ENCODE peak calls at places on chromosome 2, in eight cellular contexts. J, W, N, K, Z, G, C and V are unnamed samples.

GRCh38 chr2:128305555-128306080 is 13.1 kb downstream of the HS6ST1 start:
- DNase-seq in J (no peak), W (no peak), N (no peak), K (peak), Z (peak), G (peak), C (no peak), V (peak)

GRCh38 chr2:16094851-16095250 is 154.5 kb downstream of the MYCN start:
- DNase-seq in J (no peak), W (no peak), N (no peak), K (no peak), Z (no peak), G (no peak), C (no peak), V (no peak)

GRCh38 chr2:238339814-238340213 is 19.5 kb downstream of the TRAF3IP1 start:
- DNase-seq in J (no peak), W (no peak), N (no peak), K (no peak), Z (no peak), G (no peak), C (no peak), V (no peak)

GRCh38 chr2:201201371-201201770 is 18.4 kb downstream of the CASP10 start:
- DNase-seq in J (no peak), W (no peak), N (no peak), K (no peak), Z (no peak), G (no peak), C (no peak), V (no peak)

GRCh38 chr2:169895294-169895985 is 68.2 kb downstream of the UBR3 start:
- DNase-seq in J (no peak), W (no peak), N (peak), K (peak), Z (no peak), G (no peak), C (peak), V (peak)

GRCh38 chr2:86000131-86000937 is 105.4 kb downstream of the POLR1A start:
- DNase-seq in J (no peak), W (no peak), N (no peak), K (no peak), Z (no peak), G (no peak), C (peak), V (no peak)

GRCh38 chr2:71238089-71238488 is 11.2 kb upstream of the PAIP2B start:
- DNase-seq in J (no peak), W (no peak), N (no peak), K (no peak), Z (no peak), G (no peak), C (no peak), V (no peak)

GRCh38 chr2:121134728-121135127 is 150.3 kb downstream of the TFCP2L1 start:
- DNase-seq in J (no peak), W (no peak), N (no peak), K (no peak), Z (no peak), G (no peak), C (no peak), V (no peak)

GRCh38 chr2:169452080-169452479 is 27.2 kb upstream of the BBS5 start:
- DNase-seq in J (no peak), W (no peak), N (no peak), K (peak), Z (no peak), G (no peak), C (peak), V (peak)

GRCh38 chr2:35033748-35034147 is 1321.8 kb upstream of the CRIM1 start:
- DNase-seq in J (no peak), W (no peak), N (no peak), K (no peak), Z (no peak), G (no peak), C (no peak), V (no peak)

GRCh38 chr2:32427672-32428622 is 71.1 kb downstream of the BIRC6 start:
- DNase-seq in J (no peak), W (no peak), N (no peak), K (peak), Z (no peak), G (no peak), C (no peak), V (no peak)

GRCh38 chr2:134736167-134736885 is 17.5 kb upstream of the TMEM163 start:
- DNase-seq in J (no peak), W (no peak), N (no peak), K (peak), Z (no peak), G (no peak), C (peak), V (peak)

GRCh38 chr2:144198116-144198515 is 321.8 kb downstream of the ZEB2 start:
- DNase-seq in J (no peak), W (no peak), N (no peak), K (peak), Z (no peak), G (no peak), C (peak), V (peak)

GRCh38 chr2:44543773-44544725 is 182.3 kb downstream of the CAMKMT start:
- DNase-seq in J (no peak), W (no peak), N (no peak), K (no peak), Z (no peak), G (no peak), C (no peak), V (no peak)

GRCh38 chr2:24643051-24643450 is 150.1 kb downstream of the PTRHD1 start:
- DNase-seq in J (no peak), W (no peak), N (no peak), K (no peak), Z (no peak), G (no peak), C (peak), V (peak)

GRCh38 chr2:218810251-218810650 is 21.4 kb downstream of the PRKAG3 start:
- DNase-seq in J (no peak), W (no peak), N (no peak), K (no peak), Z (no peak), G (no peak), C (no peak), V (peak)

GRCh38 chr2:108594982-108595464 is 60.8 kb downstream of the LIMS1 start:
- DNase-seq in J (no peak), W (no peak), N (peak), K (peak), Z (no peak), G (no peak), C (peak), V (peak)

GRCh38 chr2:66960161-66960560 is 437.0 kb upstream of the ETAA1 start:
- DNase-seq in J (no peak), W (no peak), N (no peak), K (no peak), Z (no peak), G (peak), C (no peak), V (no peak)

GRCh38 chr2:95238131-95238530 is 30.8 kb downstream of the ZNF892 start:
- DNase-seq in J (no peak), W (no peak), N (no peak), K (no peak), Z (no peak), G (no peak), C (no peak), V (no peak)

GRCh38 chr2:183477296-183477695 is 353.1 kb downstream of the NUP35 start:
- DNase-seq in J (no peak), W (no peak), N (no peak), K (no peak), Z (no peak), G (no peak), C (no peak), V (no peak)

GRCh38 chr2:136185991-136186771 is 68.2 kb upstream of the CXCR4 start:
- DNase-seq in J (no peak), W (no peak), N (no peak), K (peak), Z (no peak), G (no peak), C (no peak), V (no peak)

GRCh38 chr2:186518945-186519344 is 32.9 kb downstream of the ZC3H15 start:
- DNase-seq in J (no peak), W (no peak), N (no peak), K (no peak), Z (no peak), G (no peak), C (no peak), V (peak)

GRCh38 chr2:202376460-202377307 is 557 bp downstream of the BMPR2 start:
- DNase-seq in J (peak), W (peak), N (no peak), K (peak), Z (peak), G (peak), C (peak), V (peak)

GRCh38 chr2:106867231-106867943 is 18.6 kb downstream of the ST6GAL2 start:
- DNase-seq in J (no peak), W (no peak), N (no peak), K (no peak), Z (no peak), G (no peak), C (no peak), V (no peak)

GRCh38 chr2:24456610-24457556 is 34.2 kb upstream of the NCOA1 start:
- DNase-seq in J (peak), W (no peak), N (no peak), K (peak), Z (no peak), G (peak), C (peak), V (peak)

DNA sequence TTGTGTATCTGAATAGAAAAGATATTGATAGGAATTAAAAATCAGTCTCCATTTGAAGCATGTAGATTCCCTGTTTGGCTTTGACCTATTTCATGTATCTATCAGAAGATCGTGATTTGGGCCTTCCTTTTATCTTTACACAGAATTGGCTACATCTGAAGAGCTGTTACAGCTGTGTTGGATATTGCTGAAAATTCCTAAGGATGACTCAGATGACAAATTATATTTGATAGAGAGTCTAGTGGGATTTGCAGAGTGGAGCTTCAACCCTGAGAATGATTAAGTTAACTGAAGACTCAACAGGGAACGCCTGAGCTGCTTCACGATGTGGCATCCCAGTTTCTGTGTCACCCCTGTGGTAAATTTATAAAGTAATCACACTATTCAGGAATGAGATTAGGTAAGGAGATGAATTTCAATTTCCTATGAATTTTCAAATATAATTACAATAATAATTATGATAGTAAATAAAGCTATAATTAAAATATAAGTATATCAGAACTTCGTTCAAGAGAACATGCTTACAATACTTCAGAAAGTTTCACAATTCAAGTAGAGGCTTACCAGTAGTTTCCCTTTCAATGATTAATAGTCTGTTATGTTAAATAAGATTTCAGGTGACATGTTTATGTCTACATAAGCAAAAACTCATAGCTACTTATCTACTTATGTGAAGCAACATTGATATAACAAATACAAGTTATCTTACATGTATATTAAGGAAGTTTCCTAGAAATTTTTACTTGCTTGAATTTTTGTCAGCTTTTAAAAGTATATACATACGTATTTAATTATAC is 4.7 kb upstream of the COL3A1 start:
- DNase-seq in J (no peak), W (no peak), N (no peak), K (peak), Z (no peak), G (no peak), C (peak), V (peak)
- H3K4me3 ChIP-seq in J (no peak), W (no peak), N (no peak), K (no peak), Z (no peak), G (no peak), C (no peak), V (no peak)

DNA sequence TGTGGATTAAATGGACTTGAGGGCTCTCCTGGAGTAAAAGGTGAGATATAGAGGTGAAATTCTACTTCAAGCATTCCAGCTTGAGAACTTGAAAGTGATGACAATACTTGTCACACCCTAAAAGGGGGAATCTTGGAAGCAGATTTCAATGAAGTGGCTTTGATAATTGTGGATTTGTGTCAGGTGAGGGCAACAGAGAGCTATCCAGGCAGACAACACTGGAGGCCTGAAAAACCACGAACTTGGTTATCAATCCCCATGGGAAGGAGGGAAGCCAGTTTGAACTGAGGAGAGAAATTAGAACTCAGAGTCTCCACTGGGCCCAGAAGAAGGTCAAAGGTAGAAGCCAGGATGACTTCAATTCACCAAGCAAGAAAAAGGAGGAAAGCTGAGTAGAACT is 263.9 kb downstream of the FIGN start:
- DNase-seq in J (no peak), W (no peak), N (no peak), K (peak), Z (no peak), G (no peak), C (peak), V (peak)
- TF ChIP-seq CTCF in J (no peak), W (peak), N (peak), K (peak), Z (no peak), G (peak), C (peak), V (peak)

DNA sequence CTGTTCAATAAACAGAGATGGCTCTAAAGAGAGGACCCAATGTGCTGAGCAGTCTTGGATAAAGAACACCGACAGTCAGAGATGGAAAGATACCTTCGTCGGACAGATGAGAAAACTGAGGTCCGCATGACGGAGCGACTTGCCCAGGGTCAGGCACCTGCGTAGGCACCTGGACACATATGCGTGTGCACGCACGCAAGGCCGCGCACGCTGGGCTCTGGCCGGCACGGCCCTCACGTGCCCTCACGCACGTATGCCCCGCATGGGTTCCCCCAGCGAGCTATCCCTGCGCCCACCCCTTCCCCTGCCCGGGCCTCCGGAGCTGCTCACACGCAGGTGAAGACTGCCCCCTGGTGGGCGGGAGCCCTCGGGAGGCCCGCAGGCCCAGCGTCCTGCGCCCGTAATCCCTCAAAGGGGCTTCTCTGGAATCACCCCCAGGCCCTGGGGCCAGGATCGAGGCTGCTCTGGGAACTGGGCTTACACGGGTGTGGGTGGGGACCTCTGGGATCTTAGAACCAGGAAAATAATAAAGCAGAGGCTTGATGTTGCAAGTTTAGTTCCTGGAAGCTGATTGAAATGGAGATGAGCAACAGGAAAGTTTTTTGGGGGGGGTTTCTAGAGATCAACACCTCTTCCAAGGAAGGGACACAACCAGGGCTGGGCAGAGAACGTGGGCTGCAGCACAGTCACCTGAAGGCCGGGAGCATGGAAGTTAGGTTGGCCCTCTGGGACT is 246.3 kb downstream of the TNS1 start:
- DNase-seq in J (peak), W (peak), N (no peak), K (peak), Z (peak), G (peak), C (peak), V (peak)
- H3K4me3 ChIP-seq in J (no peak), W (no peak), N (no peak), K (no peak), Z (no peak), G (no peak), C (no peak), V (no peak)

DNA sequence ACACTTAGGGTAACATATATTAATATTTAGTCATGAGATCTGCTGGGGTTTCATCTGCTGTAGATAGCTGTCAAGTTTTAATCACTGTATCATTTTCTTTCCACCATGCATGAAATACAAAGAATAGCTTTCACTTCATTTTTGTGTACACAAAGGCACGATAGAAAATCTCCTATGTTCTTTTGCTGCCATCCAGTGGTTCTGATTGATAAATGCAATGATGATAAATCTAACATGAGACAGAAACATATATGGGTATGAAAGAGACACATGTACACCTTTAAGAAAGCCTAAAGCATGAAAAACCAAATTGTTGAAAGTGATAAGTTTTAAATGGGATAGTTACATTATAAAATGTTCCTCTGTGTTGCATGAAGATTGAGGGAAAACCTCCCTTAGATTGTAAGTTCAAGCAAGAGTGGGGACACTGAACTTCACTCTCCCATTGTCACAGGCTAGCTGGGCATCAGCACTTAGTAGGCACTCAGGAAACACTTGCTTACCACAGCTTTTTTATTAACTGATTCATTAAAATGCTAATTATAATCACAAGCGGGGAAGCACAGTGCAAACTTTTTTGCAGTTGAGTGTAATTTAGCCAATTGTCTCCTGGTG is 31.2 kb downstream of the C1D start:
- DNase-seq in J (no peak), W (no peak), N (no peak), K (peak), Z (no peak), G (no peak), C (peak), V (peak)
- TF ChIP-seq CTCF in J (peak), W (peak), N (peak), K (peak), Z (peak), G (peak), C (peak), V (peak)

DNA sequence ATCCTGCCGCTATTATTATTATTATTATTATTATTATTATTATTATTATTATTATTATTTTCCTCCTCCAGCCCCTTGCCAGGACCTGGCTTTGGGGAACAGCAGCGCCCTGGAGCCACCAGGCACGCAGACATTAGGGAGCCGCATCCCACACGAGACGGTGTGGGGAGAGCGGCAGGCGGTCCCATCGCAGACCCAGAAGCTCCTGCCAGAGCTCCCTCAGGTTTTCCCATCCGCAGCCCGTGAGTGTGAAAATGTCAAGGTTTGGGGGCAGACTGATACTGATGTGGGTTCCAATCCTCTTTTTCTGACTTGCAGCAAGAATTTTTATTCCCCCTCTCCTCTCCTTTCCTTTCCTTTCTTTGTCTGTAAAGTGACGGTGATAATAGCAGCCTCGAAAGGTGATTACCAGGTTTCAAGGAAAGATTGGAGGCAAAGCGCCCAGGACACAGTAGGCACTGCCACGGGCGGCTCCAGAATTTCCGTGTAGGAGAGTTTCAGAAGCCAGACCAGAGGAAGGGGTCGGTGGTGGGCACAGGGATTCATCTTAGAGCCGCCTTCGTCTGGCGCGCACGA is 812 bp downstream of the SCTR start:
- DNase-seq in J (no peak), W (no peak), N (no peak), K (no peak), Z (no peak), G (no peak), C (no peak), V (no peak)
- H3K4me3 ChIP-seq in J (no peak), W (peak), N (no peak), K (no peak), Z (no peak), G (no peak), C (no peak), V (no peak)